ENCODE peak calls at places on chromosomes 12 and 14, in five cellular contexts. One of them, this sample, is unnamed.

GRCh38 chr12:25404955-25405354 is 148.1 kb downstream of the LMNTD1 start:
- DNase-seq in stimulated activated naive B cell treated with anti-CD40 and anti-IgM and Interleukin-4, amounts not matched to agents 10 μg/mL and 1 μg/mL and 100 μg/mL, for 72 hours: no peak
- DNase-seq in fibroblast of the aortic adventitia: no peak
- DNase-seq in non-pigmented ciliary epithelial cell: no peak
- DNase-seq in NCI-H1105: no peak
- DNase-seq in this sample: no peak

GRCh38 chr12:30795660-30796507 is 41.1 kb upstream of the CAPRIN2 start:
- DNase-seq in stimulated activated naive B cell treated with anti-CD40 and anti-IgM and Interleukin-4, amounts not matched to agents 10 μg/mL and 1 μg/mL and 100 μg/mL, for 72 hours: peak; percentile 56
- DNase-seq in fibroblast of the aortic adventitia: peak; percentile 77
- DNase-seq in non-pigmented ciliary epithelial cell: peak; percentile 62
- DNase-seq in NCI-H1105: peak; percentile 32
- DNase-seq in this sample: peak; percentile 87

GRCh38 chr12:52612431-52613290 is 5.7 kb downstream of the KRT73 start:
- DNase-seq in stimulated activated naive B cell treated with anti-CD40 and anti-IgM and Interleukin-4, amounts not matched to agents 10 μg/mL and 1 μg/mL and 100 μg/mL, for 72 hours: no peak
- DNase-seq in fibroblast of the aortic adventitia: no peak
- DNase-seq in non-pigmented ciliary epithelial cell: no peak
- DNase-seq in NCI-H1105: no peak
- DNase-seq in this sample: no peak

GRCh38 chr12:71070416-71071155 is 87.2 kb downstream of the TSPAN8 start:
- DNase-seq in stimulated activated naive B cell treated with anti-CD40 and anti-IgM and Interleukin-4, amounts not matched to agents 10 μg/mL and 1 μg/mL and 100 μg/mL, for 72 hours: no peak
- DNase-seq in fibroblast of the aortic adventitia: peak; percentile 22
- DNase-seq in non-pigmented ciliary epithelial cell: no peak
- DNase-seq in NCI-H1105: no peak
- DNase-seq in this sample: no peak

GRCh38 chr14:101253948-101254347 is 307.3 kb upstream of the DIO3 start:
- DNase-seq in stimulated activated naive B cell treated with anti-CD40 and anti-IgM and Interleukin-4, amounts not matched to agents 10 μg/mL and 1 μg/mL and 100 μg/mL, for 72 hours: no peak
- DNase-seq in fibroblast of the aortic adventitia: no peak
- DNase-seq in non-pigmented ciliary epithelial cell: no peak
- DNase-seq in NCI-H1105: no peak
- DNase-seq in this sample: no peak

GRCh38 chr12:115147916-115148315 is 463.9 kb upstream of the TBX3 start:
- DNase-seq in stimulated activated naive B cell treated with anti-CD40 and anti-IgM and Interleukin-4, amounts not matched to agents 10 μg/mL and 1 μg/mL and 100 μg/mL, for 72 hours: no peak
- DNase-seq in fibroblast of the aortic adventitia: peak; percentile 86
- DNase-seq in non-pigmented ciliary epithelial cell: no peak
- DNase-seq in NCI-H1105: no peak
- DNase-seq in this sample: no peak

GRCh38 chr12:40015360-40015759 is 90.5 kb downstream of the SLC2A13 start:
- DNase-seq in stimulated activated naive B cell treated with anti-CD40 and anti-IgM and Interleukin-4, amounts not matched to agents 10 μg/mL and 1 μg/mL and 100 μg/mL, for 72 hours: no peak
- DNase-seq in fibroblast of the aortic adventitia: no peak
- DNase-seq in non-pigmented ciliary epithelial cell: no peak
- DNase-seq in NCI-H1105: no peak
- DNase-seq in this sample: no peak

GRCh38 chr14:38145142-38145541 is 62.6 kb upstream of the SSTR1 start:
- DNase-seq in stimulated activated naive B cell treated with anti-CD40 and anti-IgM and Interleukin-4, amounts not matched to agents 10 μg/mL and 1 μg/mL and 100 μg/mL, for 72 hours: no peak
- DNase-seq in fibroblast of the aortic adventitia: no peak
- DNase-seq in non-pigmented ciliary epithelial cell: no peak
- DNase-seq in NCI-H1105: peak; percentile 22
- DNase-seq in this sample: no peak

GRCh38 chr12:50750366-50750765 is 13.5 kb upstream of the ATF1 start:
- DNase-seq in stimulated activated naive B cell treated with anti-CD40 and anti-IgM and Interleukin-4, amounts not matched to agents 10 μg/mL and 1 μg/mL and 100 μg/mL, for 72 hours: no peak
- DNase-seq in fibroblast of the aortic adventitia: no peak
- DNase-seq in non-pigmented ciliary epithelial cell: no peak
- DNase-seq in NCI-H1105: no peak
- DNase-seq in this sample: no peak

GRCh38 chr14:21251215-21251614 is 18.0 kb downstream of the HNRNPC start:
- DNase-seq in stimulated activated naive B cell treated with anti-CD40 and anti-IgM and Interleukin-4, amounts not matched to agents 10 μg/mL and 1 μg/mL and 100 μg/mL, for 72 hours: no peak
- DNase-seq in fibroblast of the aortic adventitia: no peak
- DNase-seq in non-pigmented ciliary epithelial cell: no peak
- DNase-seq in NCI-H1105: no peak
- DNase-seq in this sample: no peak

GRCh38 chr12:46303039-46303666 is 34.3 kb upstream of the SLC38A1 start:
- DNase-seq in stimulated activated naive B cell treated with anti-CD40 and anti-IgM and Interleukin-4, amounts not matched to agents 10 μg/mL and 1 μg/mL and 100 μg/mL, for 72 hours: no peak
- DNase-seq in fibroblast of the aortic adventitia: peak; percentile 55
- DNase-seq in non-pigmented ciliary epithelial cell: no peak
- DNase-seq in NCI-H1105: no peak
- DNase-seq in this sample: peak; percentile 62

GRCh38 chr12:75658826-75659823 is 147.7 kb upstream of the KRR1 start:
- DNase-seq in stimulated activated naive B cell treated with anti-CD40 and anti-IgM and Interleukin-4, amounts not matched to agents 10 μg/mL and 1 μg/mL and 100 μg/mL, for 72 hours: no peak
- DNase-seq in fibroblast of the aortic adventitia: peak; percentile 88
- DNase-seq in non-pigmented ciliary epithelial cell: peak; percentile 69
- DNase-seq in NCI-H1105: peak; percentile 57
- DNase-seq in this sample: peak; percentile 82

GRCh38 chr14:87149583-87150354 is 843.2 kb downstream of the GALC start:
- DNase-seq in stimulated activated naive B cell treated with anti-CD40 and anti-IgM and Interleukin-4, amounts not matched to agents 10 μg/mL and 1 μg/mL and 100 μg/mL, for 72 hours: no peak
- DNase-seq in fibroblast of the aortic adventitia: peak; percentile 4
- DNase-seq in non-pigmented ciliary epithelial cell: no peak
- DNase-seq in NCI-H1105: peak; percentile 32
- DNase-seq in this sample: peak; percentile 1

GRCh38 chr14:64956697-64957412 is 14.3 kb upstream of the GPX2 start:
- DNase-seq in stimulated activated naive B cell treated with anti-CD40 and anti-IgM and Interleukin-4, amounts not matched to agents 10 μg/mL and 1 μg/mL and 100 μg/mL, for 72 hours: no peak
- DNase-seq in fibroblast of the aortic adventitia: peak; percentile 6
- DNase-seq in non-pigmented ciliary epithelial cell: no peak
- DNase-seq in NCI-H1105: no peak
- DNase-seq in this sample: no peak

GRCh38 chr14:62939970-62940369 is 105.3 kb downstream of the KCNH5 start:
- DNase-seq in stimulated activated naive B cell treated with anti-CD40 and anti-IgM and Interleukin-4, amounts not matched to agents 10 μg/mL and 1 μg/mL and 100 μg/mL, for 72 hours: no peak
- DNase-seq in fibroblast of the aortic adventitia: no peak
- DNase-seq in non-pigmented ciliary epithelial cell: no peak
- DNase-seq in NCI-H1105: peak; percentile 35
- DNase-seq in this sample: no peak

GRCh38 chr14:77059276-77059934 is 30.9 kb upstream of the IRF2BPL start:
- DNase-seq in stimulated activated naive B cell treated with anti-CD40 and anti-IgM and Interleukin-4, amounts not matched to agents 10 μg/mL and 1 μg/mL and 100 μg/mL, for 72 hours: no peak
- DNase-seq in fibroblast of the aortic adventitia: peak; percentile 87
- DNase-seq in non-pigmented ciliary epithelial cell: peak; percentile 75
- DNase-seq in NCI-H1105: no peak
- DNase-seq in this sample: peak; percentile 89

GRCh38 chr14:26290007-26290530 is 307.8 kb downstream of the NOVA1 start:
- DNase-seq in stimulated activated naive B cell treated with anti-CD40 and anti-IgM and Interleukin-4, amounts not matched to agents 10 μg/mL and 1 μg/mL and 100 μg/mL, for 72 hours: no peak
- DNase-seq in fibroblast of the aortic adventitia: peak; percentile 83
- DNase-seq in non-pigmented ciliary epithelial cell: no peak
- DNase-seq in NCI-H1105: no peak
- DNase-seq in this sample: peak; percentile 83

GRCh38 chr12:18706798-18707197 is 31.0 kb downstream of the PLCZ1 start:
- DNase-seq in stimulated activated naive B cell treated with anti-CD40 and anti-IgM and Interleukin-4, amounts not matched to agents 10 μg/mL and 1 μg/mL and 100 μg/mL, for 72 hours: no peak
- DNase-seq in fibroblast of the aortic adventitia: peak; percentile 38
- DNase-seq in non-pigmented ciliary epithelial cell: no peak
- DNase-seq in NCI-H1105: no peak
- DNase-seq in this sample: peak; percentile 22

GRCh38 chr14:104532191-104532555 is 47.4 kb upstream of the C14orf180 start:
- DNase-seq in stimulated activated naive B cell treated with anti-CD40 and anti-IgM and Interleukin-4, amounts not matched to agents 10 μg/mL and 1 μg/mL and 100 μg/mL, for 72 hours: no peak
- DNase-seq in fibroblast of the aortic adventitia: no peak
- DNase-seq in non-pigmented ciliary epithelial cell: no peak
- DNase-seq in NCI-H1105: no peak
- DNase-seq in this sample: no peak

GRCh38 chr14:56514663-56515371 is 64.8 kb upstream of the TMEM260 start:
- DNase-seq in stimulated activated naive B cell treated with anti-CD40 and anti-IgM and Interleukin-4, amounts not matched to agents 10 μg/mL and 1 μg/mL and 100 μg/mL, for 72 hours: no peak
- DNase-seq in fibroblast of the aortic adventitia: peak; percentile 11
- DNase-seq in non-pigmented ciliary epithelial cell: no peak
- DNase-seq in NCI-H1105: no peak
- DNase-seq in this sample: peak; percentile 54

GRCh38 chr14:90758959-90759358 is 57.3 kb downstream of the TTC7B start:
- DNase-seq in stimulated activated naive B cell treated with anti-CD40 and anti-IgM and Interleukin-4, amounts not matched to agents 10 μg/mL and 1 μg/mL and 100 μg/mL, for 72 hours: peak; percentile 17
- DNase-seq in fibroblast of the aortic adventitia: peak; percentile 67
- DNase-seq in non-pigmented ciliary epithelial cell: no peak
- DNase-seq in NCI-H1105: no peak
- DNase-seq in this sample: peak; percentile 31

This sample was measured in fibroblast of pulmonary artery.